ENCODE peak calls at places on chromosomes 7 and 10, in nine cellular contexts. One of them, this sample, is unnamed.

GRCh38 chr7:24786941-24787340 is 29.7 kb upstream of the GSDME start:
- DNase-seq in PC-3: peak; percentile 96
- DNase-seq in tibial nerve: no peak
- DNase-seq in left ventricle myocardium inferior: no peak
- DNase-seq in brain microvascular endothelial cell: peak; percentile 96
- DNase-seq in mucosa of descending colon: no peak
- DNase-seq in BJ: peak; percentile 77
- DNase-seq in foreskin fibroblast: peak; percentile 96
- DNase-seq in lung: no peak
- DNase-seq in this sample: peak; percentile 94

GRCh38 chr10:62082729-62083412 is 181.4 kb downstream of the ARID5B start:
- DNase-seq in tibial nerve: no peak
- DNase-seq in left ventricle myocardium inferior: no peak
- DNase-seq in lung: no peak
- DNase-seq in mucosa of descending colon: peak; percentile 42
- DNase-seq in foreskin fibroblast: no peak
- DNase-seq in brain microvascular endothelial cell: peak; percentile 49
- DNase-seq in BJ: no peak
- DNase-seq in PC-3: peak; percentile 69
- DNase-seq in this sample: peak; percentile 67

GRCh38 chr7:29106128-29106988 is 40.0 kb downstream of the CPVL start:
- DNase-seq in left ventricle myocardium inferior: no peak
- DNase-seq in mucosa of descending colon: peak; percentile 76
- DNase-seq in BJ: no peak
- DNase-seq in PC-3: peak; percentile 77
- DNase-seq in lung: peak; percentile 47
- DNase-seq in brain microvascular endothelial cell: peak; percentile 62
- DNase-seq in foreskin fibroblast: peak; percentile 41
- DNase-seq in tibial nerve: no peak
- DNase-seq in this sample: peak; percentile 64

GRCh38 chr7:74542558-74543117 is 88.9 kb downstream of the GTF2IRD1 start:
- DNase-seq in foreskin fibroblast: no peak
- DNase-seq in lung: no peak
- DNase-seq in brain microvascular endothelial cell: no peak
- DNase-seq in mucosa of descending colon: peak; percentile 30
- DNase-seq in BJ: no peak
- DNase-seq in PC-3: no peak
- DNase-seq in left ventricle myocardium inferior: peak; percentile 70
- DNase-seq in tibial nerve: no peak
- DNase-seq in this sample: no peak

GRCh38 chr7:24609059-24609458 is 35.8 kb downstream of the PALS2 start:
- DNase-seq in tibial nerve: no peak
- DNase-seq in brain microvascular endothelial cell: peak; percentile 1
- DNase-seq in mucosa of descending colon: no peak
- DNase-seq in BJ: no peak
- DNase-seq in lung: no peak
- DNase-seq in PC-3: peak; percentile 19
- DNase-seq in foreskin fibroblast: no peak
- DNase-seq in left ventricle myocardium inferior: no peak
- DNase-seq in this sample: no peak

GRCh38 chr10:85317827-85318226 is 989.4 kb downstream of the CCSER2 start:
- DNase-seq in PC-3: no peak
- DNase-seq in mucosa of descending colon: no peak
- DNase-seq in left ventricle myocardium inferior: no peak
- DNase-seq in BJ: no peak
- DNase-seq in brain microvascular endothelial cell: no peak
- DNase-seq in tibial nerve: no peak
- DNase-seq in lung: no peak
- DNase-seq in foreskin fibroblast: no peak
- DNase-seq in this sample: no peak

GRCh38 chr7:25117226-25118047 is 7.6 kb downstream of the CYCS start:
- DNase-seq in PC-3: no peak
- DNase-seq in mucosa of descending colon: peak; percentile 37
- DNase-seq in brain microvascular endothelial cell: no peak
- DNase-seq in tibial nerve: no peak
- DNase-seq in left ventricle myocardium inferior: no peak
- DNase-seq in BJ: no peak
- DNase-seq in foreskin fibroblast: no peak
- DNase-seq in lung: no peak
- DNase-seq in this sample: no peak

GRCh38 chr7:26188291-26188999 is 12.1 kb downstream of the HNRNPA2B1 start:
- DNase-seq in BJ: no peak
- DNase-seq in tibial nerve: no peak
- DNase-seq in mucosa of descending colon: no peak
- DNase-seq in foreskin fibroblast: no peak
- DNase-seq in brain microvascular endothelial cell: no peak
- DNase-seq in left ventricle myocardium inferior: no peak
- DNase-seq in PC-3: peak; percentile 3
- DNase-seq in lung: no peak
- DNase-seq in this sample: no peak

GRCh38 chr7:90876701-90877100 is 280.6 kb downstream of the CDK14 start:
- DNase-seq in tibial nerve: no peak
- DNase-seq in PC-3: no peak
- DNase-seq in foreskin fibroblast: no peak
- DNase-seq in left ventricle myocardium inferior: no peak
- DNase-seq in brain microvascular endothelial cell: no peak
- DNase-seq in lung: no peak
- DNase-seq in mucosa of descending colon: no peak
- DNase-seq in BJ: no peak
- DNase-seq in this sample: no peak

GRCh38 chr10:6211341-6212265 is 8.9 kb downstream of the PFKFB3 start:
- DNase-seq in mucosa of descending colon: no peak
- DNase-seq in left ventricle myocardium inferior: peak; percentile 61
- DNase-seq in brain microvascular endothelial cell: no peak
- DNase-seq in foreskin fibroblast: peak; percentile 59
- DNase-seq in PC-3: no peak
- DNase-seq in tibial nerve: no peak
- DNase-seq in lung: no peak
- DNase-seq in BJ: no peak
- DNase-seq in this sample: no peak

GRCh38 chr10:30762620-30763019 is 133.1 kb upstream of the LYZL2 start:
- DNase-seq in brain microvascular endothelial cell: no peak
- DNase-seq in lung: no peak
- DNase-seq in BJ: no peak
- DNase-seq in tibial nerve: no peak
- DNase-seq in foreskin fibroblast: no peak
- DNase-seq in PC-3: no peak
- DNase-seq in left ventricle myocardium inferior: no peak
- DNase-seq in mucosa of descending colon: no peak
- DNase-seq in this sample: no peak

GRCh38 chr7:105003275-105003674 is 10.7 kb upstream of the KMT2E start:
- DNase-seq in BJ: no peak
- DNase-seq in brain microvascular endothelial cell: peak; percentile 78
- DNase-seq in left ventricle myocardium inferior: no peak
- DNase-seq in mucosa of descending colon: peak; percentile 59
- DNase-seq in PC-3: peak; percentile 63
- DNase-seq in foreskin fibroblast: peak; percentile 79
- DNase-seq in tibial nerve: no peak
- DNase-seq in lung: peak; percentile 64
- DNase-seq in this sample: peak; percentile 81

GRCh38 chr7:3282457-3282856 is 18.6 kb upstream of the SDK1 start:
- DNase-seq in mucosa of descending colon: peak; percentile 13
- DNase-seq in lung: no peak
- DNase-seq in BJ: no peak
- DNase-seq in foreskin fibroblast: peak; percentile 66
- DNase-seq in left ventricle myocardium inferior: no peak
- DNase-seq in brain microvascular endothelial cell: no peak
- DNase-seq in PC-3: no peak
- DNase-seq in tibial nerve: no peak
- DNase-seq in this sample: no peak

GRCh38 chr7:3279147-3279818 is 21.8 kb upstream of the SDK1 start:
- DNase-seq in mucosa of descending colon: no peak
- DNase-seq in lung: no peak
- DNase-seq in foreskin fibroblast: no peak
- DNase-seq in brain microvascular endothelial cell: no peak
- DNase-seq in PC-3: no peak
- DNase-seq in BJ: no peak
- DNase-seq in left ventricle myocardium inferior: no peak
- DNase-seq in tibial nerve: no peak
- DNase-seq in this sample: no peak

GRCh38 chr7:3272691-3273141 is 28.3 kb upstream of the SDK1 start:
- DNase-seq in foreskin fibroblast: peak; percentile 87
- DNase-seq in BJ: no peak
- DNase-seq in brain microvascular endothelial cell: peak; percentile 78
- DNase-seq in mucosa of descending colon: no peak
- DNase-seq in left ventricle myocardium inferior: no peak
- DNase-seq in tibial nerve: no peak
- DNase-seq in PC-3: peak; percentile 93
- DNase-seq in lung: no peak
- DNase-seq in this sample: peak; percentile 93

GRCh38 chr7:3280445-3280844 is 20.6 kb upstream of the SDK1 start:
- DNase-seq in tibial nerve: no peak
- DNase-seq in lung: no peak
- DNase-seq in mucosa of descending colon: no peak
- DNase-seq in brain microvascular endothelial cell: no peak
- DNase-seq in PC-3: no peak
- DNase-seq in BJ: no peak
- DNase-seq in left ventricle myocardium inferior: no peak
- DNase-seq in foreskin fibroblast: no peak
- DNase-seq in this sample: no peak

DNA sequence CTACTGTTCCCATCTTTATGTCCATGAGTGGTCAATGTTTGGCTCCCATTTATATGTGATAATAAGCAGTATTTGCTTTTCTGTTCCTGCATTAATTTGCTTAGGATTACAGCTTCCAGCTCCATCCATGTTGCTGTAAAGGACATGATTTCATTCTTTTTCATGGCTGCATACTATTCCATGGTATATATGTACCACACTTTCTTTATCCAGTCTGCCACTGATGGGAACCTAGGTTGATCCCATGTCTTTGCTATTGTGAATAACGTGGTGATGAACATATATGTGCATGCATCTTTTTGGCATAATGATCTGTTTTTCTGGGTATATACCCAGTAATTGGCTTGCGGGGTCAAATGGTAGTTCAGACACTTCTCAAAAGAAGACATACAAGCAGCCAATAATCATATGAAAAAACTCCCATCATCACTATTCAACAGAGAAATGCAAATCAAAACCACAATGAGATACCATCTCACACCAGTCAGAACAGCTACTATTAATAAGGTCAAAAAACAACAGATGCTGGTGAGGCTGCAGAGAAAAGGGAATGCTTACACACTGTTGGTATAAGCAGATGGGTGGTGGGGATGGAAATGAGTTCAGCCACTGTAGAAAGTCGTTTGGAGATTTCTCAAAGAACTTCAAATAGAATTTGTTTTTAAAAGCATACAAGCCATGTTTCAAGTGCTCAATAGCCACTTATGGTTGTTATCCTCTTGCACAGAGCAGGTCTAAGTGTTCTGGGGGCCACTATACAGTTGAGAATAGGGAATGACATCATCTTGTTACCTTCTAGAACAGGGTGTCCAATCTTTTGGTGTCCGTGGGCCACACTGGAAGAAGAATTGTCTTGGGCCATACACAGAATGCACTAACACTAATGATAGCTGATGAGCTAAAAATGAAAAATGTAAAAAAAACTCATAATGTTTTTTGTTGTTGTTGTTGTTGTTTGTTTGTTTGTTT is 23.2 kb upstream of the SDK1 start:
- DNase-seq in mucosa of descending colon: no peak
- DNase-seq in tibial nerve: no peak
- DNase-seq in left ventricle myocardium inferior: no peak
- DNase-seq in PC-3: no peak
- DNase-seq in foreskin fibroblast: no peak
- DNase-seq in BJ: no peak
- DNase-seq in brain microvascular endothelial cell: no peak
- DNase-seq in lung: no peak
- DNase-seq in this sample: no peak
- H3K4me3 ChIP-seq in mucosa of descending colon: no peak overlapping the region
- H3K4me3 ChIP-seq in tibial nerve: no peak overlapping the region
- H3K4me3 ChIP-seq in left ventricle myocardium inferior: no peak overlapping the region
- H3K4me3 ChIP-seq in PC-3: no peak overlapping the region
- H3K4me3 ChIP-seq in foreskin fibroblast: no peak overlapping the region
- H3K4me3 ChIP-seq in BJ: no peak overlapping the region
- H3K4me3 ChIP-seq in brain microvascular endothelial cell: no peak overlapping the region
- H3K4me3 ChIP-seq in lung: no peak overlapping the region
- H3K4me3 ChIP-seq in this sample: no peak overlapping the region

DNA sequence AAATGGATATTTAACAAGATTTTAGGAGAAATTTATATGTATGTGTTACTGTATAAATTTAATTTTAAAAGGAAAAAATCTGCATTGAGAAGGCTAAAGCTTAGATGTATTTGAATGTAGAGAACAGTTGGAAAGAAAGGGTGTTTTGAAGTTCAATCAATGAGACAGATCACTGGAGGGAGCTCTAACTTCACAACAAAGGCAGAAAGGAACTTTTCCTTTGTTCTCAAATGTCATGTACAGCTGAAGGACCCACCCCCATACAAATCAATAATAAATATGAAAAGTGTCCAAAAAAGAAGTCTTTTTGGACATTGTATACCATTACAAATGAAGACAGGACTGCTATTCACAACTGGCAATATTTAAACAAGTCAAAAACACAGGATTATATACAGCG is 403.4 kb downstream of the DNAJB9 start:
- DNase-seq in lung: no peak
- DNase-seq in left ventricle myocardium inferior: no peak
- DNase-seq in mucosa of descending colon: no peak
- DNase-seq in foreskin fibroblast: no peak
- DNase-seq in PC-3: no peak
- DNase-seq in tibial nerve: no peak
- DNase-seq in BJ: no peak
- DNase-seq in brain microvascular endothelial cell: no peak
- DNase-seq in this sample: peak; percentile 1
- TF ChIP-seq CTCF in lung: no peak
- TF ChIP-seq CTCF in left ventricle myocardium inferior: no peak
- TF ChIP-seq CTCF in mucosa of descending colon: no peak
- TF ChIP-seq CTCF in foreskin fibroblast: no peak
- TF ChIP-seq CTCF in PC-3: peak; percentile 23
- TF ChIP-seq CTCF in tibial nerve: no peak
- TF ChIP-seq CTCF in BJ: no peak
- TF ChIP-seq CTCF in brain microvascular endothelial cell: no peak
- TF ChIP-seq CTCF in this sample: peak; percentile 1

DNA sequence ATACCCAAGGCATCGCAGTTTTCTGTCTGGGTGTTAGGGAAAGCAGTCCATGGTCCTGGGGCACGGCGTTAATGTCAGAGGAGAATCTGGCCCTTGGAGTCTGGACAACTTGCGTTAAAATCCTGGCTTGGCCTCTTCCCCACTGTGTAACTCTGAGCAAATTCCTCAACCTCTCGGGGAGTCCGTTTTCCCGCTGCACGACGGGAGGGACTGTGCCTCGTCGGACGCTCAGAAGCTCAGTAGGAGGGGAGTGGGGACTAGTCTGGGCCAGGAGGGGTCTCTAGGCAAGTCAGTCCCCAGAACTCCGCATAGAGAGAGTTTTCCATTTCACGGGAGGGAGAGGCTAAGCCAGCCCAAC is 6.6 kb upstream of the EVX1 start:
- DNase-seq in BJ: no peak
- DNase-seq in brain microvascular endothelial cell: no peak
- DNase-seq in left ventricle myocardium inferior: no peak
- DNase-seq in foreskin fibroblast: no peak
- DNase-seq in mucosa of descending colon: no peak
- DNase-seq in PC-3: no peak
- DNase-seq in tibial nerve: no peak
- DNase-seq in lung: no peak
- DNase-seq in this sample: no peak
- H3K4me3 ChIP-seq in BJ: peak overlapping the region; percentile 55
- H3K4me3 ChIP-seq in brain microvascular endothelial cell: no peak overlapping the region
- H3K4me3 ChIP-seq in left ventricle myocardium inferior: peak overlapping the region; percentile 61
- H3K4me3 ChIP-seq in foreskin fibroblast: peak overlapping the region; percentile 48
- H3K4me3 ChIP-seq in mucosa of descending colon: no peak overlapping the region
- H3K4me3 ChIP-seq in PC-3: peak overlapping the region; percentile 72
- H3K4me3 ChIP-seq in tibial nerve: peak overlapping the region; percentile 21
- H3K4me3 ChIP-seq in lung: no peak overlapping the region
- H3K4me3 ChIP-seq in this sample: no peak overlapping the region

GRCh38 chr10:128922172-128922571 is 544.9 kb upstream of the MGMT start:
- DNase-seq in lung: no peak
- DNase-seq in foreskin fibroblast: no peak
- DNase-seq in brain microvascular endothelial cell: no peak
- DNase-seq in PC-3: no peak
- DNase-seq in BJ: no peak
- DNase-seq in mucosa of descending colon: no peak
- DNase-seq in left ventricle myocardium inferior: no peak
- DNase-seq in tibial nerve: no peak
- DNase-seq in this sample: no peak
- TF ChIP-seq CTCF in lung: no peak
- TF ChIP-seq CTCF in foreskin fibroblast: no peak
- TF ChIP-seq CTCF in brain microvascular endothelial cell: no peak
- TF ChIP-seq CTCF in PC-3: no peak
- TF ChIP-seq CTCF in BJ: no peak
- TF ChIP-seq CTCF in mucosa of descending colon: no peak
- TF ChIP-seq CTCF in left ventricle myocardium inferior: no peak
- TF ChIP-seq CTCF in tibial nerve: no peak
- TF ChIP-seq CTCF in this sample: no peak